ENCODE peak calls at places on chromosome 5, in four cellular contexts. One of them, this sample, is unnamed.

GRCh38 chr5:153835891-153836515 is 202.7 kb downstream of the FAM114A2 start:
- DNase-seq in WERI-Rb-1: peak; percentile 50
- DNase-seq in effector CD8-positive, alpha-beta T cell: no peak
- DNase-seq in activated CD8-positive, alpha-beta memory T cell treated with anti-CD3 and anti-CD28 coated beads for 1 hour: no peak
- DNase-seq in this sample: no peak

GRCh38 chr5:65708140-65708539 is 13.8 kb downstream of the SGTB start:
- DNase-seq in WERI-Rb-1: no peak
- DNase-seq in activated CD8-positive, alpha-beta memory T cell treated with anti-CD3 and anti-CD28 coated beads for 1 hour: no peak
- DNase-seq in effector CD8-positive, alpha-beta T cell: no peak
- DNase-seq in this sample: no peak

GRCh38 chr5:141402553-141403328 is at the start of gene PCDHGA9:
- DNase-seq in activated CD8-positive, alpha-beta memory T cell treated with anti-CD3 and anti-CD28 coated beads for 1 hour: no peak
- DNase-seq in WERI-Rb-1: peak; percentile 30
- DNase-seq in effector CD8-positive, alpha-beta T cell: no peak
- DNase-seq in this sample: no peak

GRCh38 chr5:74386571-74387334 is 253.8 kb downstream of the ENC1 start:
- DNase-seq in effector CD8-positive, alpha-beta T cell: no peak
- DNase-seq in activated CD8-positive, alpha-beta memory T cell treated with anti-CD3 and anti-CD28 coated beads for 1 hour: no peak
- DNase-seq in WERI-Rb-1: no peak
- DNase-seq in this sample: no peak

GRCh38 chr5:137751869-137752491 is 2.2 kb downstream of the HNRNPA0 start:
- DNase-seq in WERI-Rb-1: peak; percentile 24
- DNase-seq in effector CD8-positive, alpha-beta T cell: no peak
- DNase-seq in activated CD8-positive, alpha-beta memory T cell treated with anti-CD3 and anti-CD28 coated beads for 1 hour: no peak
- DNase-seq in this sample: no peak

GRCh38 chr5:35617060-35617434 is 616 bp upstream of the SPEF2 start:
- DNase-seq in WERI-Rb-1: no peak
- DNase-seq in activated CD8-positive, alpha-beta memory T cell treated with anti-CD3 and anti-CD28 coated beads for 1 hour: no peak
- DNase-seq in effector CD8-positive, alpha-beta T cell: no peak
- DNase-seq in this sample: no peak

GRCh38 chr5:139068494-139069152 is 129.5 kb downstream of the SIL1 start:
- DNase-seq in effector CD8-positive, alpha-beta T cell: no peak
- DNase-seq in WERI-Rb-1: no peak
- DNase-seq in activated CD8-positive, alpha-beta memory T cell treated with anti-CD3 and anti-CD28 coated beads for 1 hour: no peak
- DNase-seq in this sample: no peak

GRCh38 chr5:1000329-1000728 is 8.3 kb upstream of the NKD2 start:
- DNase-seq in WERI-Rb-1: peak; percentile 5
- DNase-seq in effector CD8-positive, alpha-beta T cell: no peak
- DNase-seq in activated CD8-positive, alpha-beta memory T cell treated with anti-CD3 and anti-CD28 coated beads for 1 hour: no peak
- DNase-seq in this sample: no peak

GRCh38 chr5:80516826-80517225 is 28.9 kb downstream of the FAM151B start:
- DNase-seq in activated CD8-positive, alpha-beta memory T cell treated with anti-CD3 and anti-CD28 coated beads for 1 hour: no peak
- DNase-seq in effector CD8-positive, alpha-beta T cell: no peak
- DNase-seq in WERI-Rb-1: no peak
- DNase-seq in this sample: no peak

GRCh38 chr5:93621340-93621872 is 38.4 kb downstream of the NR2F1 start:
- DNase-seq in effector CD8-positive, alpha-beta T cell: no peak
- DNase-seq in activated CD8-positive, alpha-beta memory T cell treated with anti-CD3 and anti-CD28 coated beads for 1 hour: no peak
- DNase-seq in WERI-Rb-1: peak; percentile 97
- DNase-seq in this sample: peak; percentile 82

GRCh38 chr5:75341934-75342333 is 4.9 kb downstream of the HMGCR start:
- DNase-seq in activated CD8-positive, alpha-beta memory T cell treated with anti-CD3 and anti-CD28 coated beads for 1 hour: no peak
- DNase-seq in WERI-Rb-1: no peak
- DNase-seq in effector CD8-positive, alpha-beta T cell: no peak
- DNase-seq in this sample: no peak

GRCh38 chr5:156892223-156892622 is 42.1 kb downstream of the PPP1R2B start:
- DNase-seq in activated CD8-positive, alpha-beta memory T cell treated with anti-CD3 and anti-CD28 coated beads for 1 hour: no peak
- DNase-seq in effector CD8-positive, alpha-beta T cell: no peak
- DNase-seq in WERI-Rb-1: no peak
- DNase-seq in this sample: no peak

GRCh38 chr5:158640581-158640980 is 459.1 kb downstream of the EBF1 start:
- DNase-seq in activated CD8-positive, alpha-beta memory T cell treated with anti-CD3 and anti-CD28 coated beads for 1 hour: no peak
- DNase-seq in WERI-Rb-1: no peak
- DNase-seq in effector CD8-positive, alpha-beta T cell: no peak
- DNase-seq in this sample: no peak

GRCh38 chr5:167513383-167513782 is 778.1 kb upstream of the WWC1 start:
- DNase-seq in effector CD8-positive, alpha-beta T cell: no peak
- DNase-seq in activated CD8-positive, alpha-beta memory T cell treated with anti-CD3 and anti-CD28 coated beads for 1 hour: no peak
- DNase-seq in WERI-Rb-1: no peak
- DNase-seq in this sample: no peak

GRCh38 chr5:6666762-6667161 is 33.5 kb downstream of the SRD5A1 start:
- DNase-seq in effector CD8-positive, alpha-beta T cell: no peak
- DNase-seq in WERI-Rb-1: no peak
- DNase-seq in activated CD8-positive, alpha-beta memory T cell treated with anti-CD3 and anti-CD28 coated beads for 1 hour: no peak
- DNase-seq in this sample: no peak

GRCh38 chr5:10679336-10679988 is 81.6 kb downstream of the DAP start:
- DNase-seq in effector CD8-positive, alpha-beta T cell: no peak
- DNase-seq in activated CD8-positive, alpha-beta memory T cell treated with anti-CD3 and anti-CD28 coated beads for 1 hour: no peak
- DNase-seq in WERI-Rb-1: no peak
- DNase-seq in this sample: no peak

GRCh38 chr5:38471709-38472108 is 84.7 kb downstream of the LIFR start:
- DNase-seq in WERI-Rb-1: no peak
- DNase-seq in activated CD8-positive, alpha-beta memory T cell treated with anti-CD3 and anti-CD28 coated beads for 1 hour: no peak
- DNase-seq in effector CD8-positive, alpha-beta T cell: no peak
- DNase-seq in this sample: no peak

GRCh38 chr5:76332102-76332501 is 71.0 kb upstream of the IQGAP2 start:
- DNase-seq in activated CD8-positive, alpha-beta memory T cell treated with anti-CD3 and anti-CD28 coated beads for 1 hour: no peak
- DNase-seq in effector CD8-positive, alpha-beta T cell: no peak
- DNase-seq in WERI-Rb-1: no peak
- DNase-seq in this sample: no peak

GRCh38 chr5:155883966-155884555 is 442.9 kb upstream of the SGCD start:
- DNase-seq in activated CD8-positive, alpha-beta memory T cell treated with anti-CD3 and anti-CD28 coated beads for 1 hour: no peak
- DNase-seq in WERI-Rb-1: peak; percentile 63
- DNase-seq in effector CD8-positive, alpha-beta T cell: no peak
- DNase-seq in this sample: no peak

GRCh38 chr5:153632748-153633290 is 142.3 kb downstream of the GRIA1 start:
- DNase-seq in activated CD8-positive, alpha-beta memory T cell treated with anti-CD3 and anti-CD28 coated beads for 1 hour: no peak
- DNase-seq in WERI-Rb-1: no peak
- DNase-seq in effector CD8-positive, alpha-beta T cell: no peak
- DNase-seq in this sample: no peak

GRCh38 chr5:39423331-39423751 is 1.4 kb downstream of the DAB2 start:
- DNase-seq in activated CD8-positive, alpha-beta memory T cell treated with anti-CD3 and anti-CD28 coated beads for 1 hour: no peak
- DNase-seq in effector CD8-positive, alpha-beta T cell: no peak
- DNase-seq in WERI-Rb-1: no peak
- DNase-seq in this sample: peak; percentile 23

GRCh38 chr5:41371741-41372140 is 138.7 kb downstream of the PLCXD3 start:
- DNase-seq in WERI-Rb-1: no peak
- DNase-seq in effector CD8-positive, alpha-beta T cell: no peak
- DNase-seq in activated CD8-positive, alpha-beta memory T cell treated with anti-CD3 and anti-CD28 coated beads for 1 hour: no peak
- DNase-seq in this sample: no peak

GRCh38 chr5:88029011-88029410 is 239.6 kb downstream of the TMEM161B start:
- DNase-seq in effector CD8-positive, alpha-beta T cell: no peak
- DNase-seq in activated CD8-positive, alpha-beta memory T cell treated with anti-CD3 and anti-CD28 coated beads for 1 hour: no peak
- DNase-seq in WERI-Rb-1: no peak
- DNase-seq in this sample: no peak

GRCh38 chr5:169142264-169142970 is 158.5 kb downstream of the SLIT3 start:
- DNase-seq in activated CD8-positive, alpha-beta memory T cell treated with anti-CD3 and anti-CD28 coated beads for 1 hour: no peak
- DNase-seq in WERI-Rb-1: no peak
- DNase-seq in effector CD8-positive, alpha-beta T cell: no peak
- DNase-seq in this sample: peak; percentile 73

GRCh38 chr5:180291943-180292831 is at the start of gene MAPK9:
- DNase-seq in WERI-Rb-1: peak; percentile 69
- DNase-seq in effector CD8-positive, alpha-beta T cell: peak; percentile 80
- DNase-seq in activated CD8-positive, alpha-beta memory T cell treated with anti-CD3 and anti-CD28 coated beads for 1 hour: peak; percentile 78
- DNase-seq in this sample: peak; percentile 92

GRCh38 chr5:86917117-86917579 is 299.4 kb downstream of the COX7C start:
- DNase-seq in activated CD8-positive, alpha-beta memory T cell treated with anti-CD3 and anti-CD28 coated beads for 1 hour: no peak
- DNase-seq in WERI-Rb-1: no peak
- DNase-seq in effector CD8-positive, alpha-beta T cell: no peak
- DNase-seq in this sample: no peak

GRCh38 chr5:164013077-164013670 is 507.8 kb downstream of the MAT2B start:
- DNase-seq in WERI-Rb-1: peak; percentile 64
- DNase-seq in activated CD8-positive, alpha-beta memory T cell treated with anti-CD3 and anti-CD28 coated beads for 1 hour: no peak
- DNase-seq in effector CD8-positive, alpha-beta T cell: no peak
- DNase-seq in this sample: peak; percentile 18

GRCh38 chr5:168693297-168693696 is 114.1 kb upstream of the PANK3 start:
- DNase-seq in WERI-Rb-1: no peak
- DNase-seq in activated CD8-positive, alpha-beta memory T cell treated with anti-CD3 and anti-CD28 coated beads for 1 hour: no peak
- DNase-seq in effector CD8-positive, alpha-beta T cell: no peak
- DNase-seq in this sample: no peak

GRCh38 chr5:763998-764781 is 20.3 kb downstream of the ZDHHC11B start:
- DNase-seq in WERI-Rb-1: no peak
- DNase-seq in activated CD8-positive, alpha-beta memory T cell treated with anti-CD3 and anti-CD28 coated beads for 1 hour: no peak
- DNase-seq in effector CD8-positive, alpha-beta T cell: no peak
- DNase-seq in this sample: peak; percentile 38

GRCh38 chr5:127311349-127311748 is 20.8 kb downstream of the MEGF10 start:
- DNase-seq in WERI-Rb-1: no peak
- DNase-seq in effector CD8-positive, alpha-beta T cell: no peak
- DNase-seq in activated CD8-positive, alpha-beta memory T cell treated with anti-CD3 and anti-CD28 coated beads for 1 hour: no peak
- DNase-seq in this sample: no peak

GRCh38 chr5:453725-454481 is 10.9 kb downstream of the EXOC3 start:
- DNase-seq in WERI-Rb-1: peak; percentile 4
- DNase-seq in activated CD8-positive, alpha-beta memory T cell treated with anti-CD3 and anti-CD28 coated beads for 1 hour: no peak
- DNase-seq in effector CD8-positive, alpha-beta T cell: no peak
- DNase-seq in this sample: peak; percentile 6

GRCh38 chr5:169507051-169507450 is 76.5 kb upstream of the SPDL1 start:
- DNase-seq in effector CD8-positive, alpha-beta T cell: no peak
- DNase-seq in WERI-Rb-1: no peak
- DNase-seq in activated CD8-positive, alpha-beta memory T cell treated with anti-CD3 and anti-CD28 coated beads for 1 hour: no peak
- DNase-seq in this sample: no peak

GRCh38 chr5:219492-219891 is 1.4 kb downstream of the SDHA start:
- DNase-seq in activated CD8-positive, alpha-beta memory T cell treated with anti-CD3 and anti-CD28 coated beads for 1 hour: peak; percentile 10
- DNase-seq in effector CD8-positive, alpha-beta T cell: no peak
- DNase-seq in WERI-Rb-1: no peak
- DNase-seq in this sample: no peak

GRCh38 chr5:171409164-171410136 is 10.0 kb upstream of the FGF18 start:
- DNase-seq in activated CD8-positive, alpha-beta memory T cell treated with anti-CD3 and anti-CD28 coated beads for 1 hour: no peak
- DNase-seq in effector CD8-positive, alpha-beta T cell: no peak
- DNase-seq in WERI-Rb-1: no peak
- DNase-seq in this sample: no peak

GRCh38 chr5:114192108-114192507 is 169.8 kb upstream of the KCNN2 start:
- DNase-seq in activated CD8-positive, alpha-beta memory T cell treated with anti-CD3 and anti-CD28 coated beads for 1 hour: no peak
- DNase-seq in WERI-Rb-1: no peak
- DNase-seq in effector CD8-positive, alpha-beta T cell: no peak
- DNase-seq in this sample: no peak

GRCh38 chr5:109880907-109881685 is 191.4 kb downstream of the MAN2A1 start:
- DNase-seq in effector CD8-positive, alpha-beta T cell: no peak
- DNase-seq in WERI-Rb-1: no peak
- DNase-seq in activated CD8-positive, alpha-beta memory T cell treated with anti-CD3 and anti-CD28 coated beads for 1 hour: no peak
- DNase-seq in this sample: no peak

GRCh38 chr5:113212244-113212920 is 222.4 kb downstream of the TSSK1B start:
- DNase-seq in activated CD8-positive, alpha-beta memory T cell treated with anti-CD3 and anti-CD28 coated beads for 1 hour: no peak
- DNase-seq in WERI-Rb-1: no peak
- DNase-seq in effector CD8-positive, alpha-beta T cell: no peak
- DNase-seq in this sample: peak; percentile 43

GRCh38 chr5:67305913-67306710 is 109.5 kb upstream of the CD180 start:
- DNase-seq in WERI-Rb-1: no peak
- DNase-seq in activated CD8-positive, alpha-beta memory T cell treated with anti-CD3 and anti-CD28 coated beads for 1 hour: no peak
- DNase-seq in effector CD8-positive, alpha-beta T cell: no peak
- DNase-seq in this sample: no peak